ENCODE peak calls at places on chromosomes 12 and 14, in four cellular contexts. One of them, this sample, is unnamed.
A peak's percentile ranks its signal among the peaks of the same experiment; 100 is the strongest.

GRCh38 chr12:86513206-86513605 is 257.0 kb upstream of the MGAT4C start:
- DNase-seq in upper lobe of left lung: no peak
- DNase-seq in progenitor cell of endocrine pancreas: no peak
- DNase-seq in cerebellar cortex: no peak
- DNase-seq in this sample: no peak

GRCh38 chr14:104795781-104796681 is 483 bp upstream of the AKT1 start:
- DNase-seq in upper lobe of left lung: peak; percentile 62
- DNase-seq in progenitor cell of endocrine pancreas: no peak
- DNase-seq in cerebellar cortex: no peak
- DNase-seq in this sample: peak; percentile 70

GRCh38 chr14:94019329-94019728 is 6.8 kb upstream of the OTUB2 start:
- DNase-seq in upper lobe of left lung: no peak
- DNase-seq in progenitor cell of endocrine pancreas: no peak
- DNase-seq in cerebellar cortex: no peak
- DNase-seq in this sample: peak; percentile 50

GRCh38 chr14:103480595-103480994 is 42.0 kb downstream of the CKB start:
- DNase-seq in upper lobe of left lung: no peak
- DNase-seq in progenitor cell of endocrine pancreas: no peak
- DNase-seq in cerebellar cortex: peak; percentile 43
- DNase-seq in this sample: no peak

GRCh38 chr14:96177766-96178377 is 26.8 kb upstream of the BDKRB2 start:
- DNase-seq in upper lobe of left lung: no peak
- DNase-seq in progenitor cell of endocrine pancreas: no peak
- DNase-seq in cerebellar cortex: no peak
- DNase-seq in this sample: no peak

GRCh38 chr14:58193542-58193941 is 6.4 kb upstream of the ACTR10 start:
- DNase-seq in upper lobe of left lung: no peak
- DNase-seq in progenitor cell of endocrine pancreas: no peak
- DNase-seq in cerebellar cortex: no peak
- DNase-seq in this sample: no peak

GRCh38 chr12:26378721-26379120 is 183.3 kb downstream of the SSPN start:
- DNase-seq in upper lobe of left lung: no peak
- DNase-seq in progenitor cell of endocrine pancreas: no peak
- DNase-seq in cerebellar cortex: peak; percentile 12
- DNase-seq in this sample: no peak

GRCh38 chr14:92458136-92458958 is 55.2 kb upstream of the RIN3 start:
- DNase-seq in upper lobe of left lung: no peak
- DNase-seq in progenitor cell of endocrine pancreas: no peak
- DNase-seq in cerebellar cortex: no peak
- DNase-seq in this sample: no peak

GRCh38 chr14:37587881-37588666 is 7.0 kb downstream of the FOXA1 start:
- DNase-seq in upper lobe of left lung: no peak
- DNase-seq in progenitor cell of endocrine pancreas: peak; percentile 48
- DNase-seq in cerebellar cortex: no peak
- DNase-seq in this sample: no peak

GRCh38 chr14:90577661-90578282 is 180.9 kb downstream of the CALM1 start:
- DNase-seq in upper lobe of left lung: no peak
- DNase-seq in progenitor cell of endocrine pancreas: no peak
- DNase-seq in cerebellar cortex: peak; percentile 74
- DNase-seq in this sample: no peak